ENCODE peak calls at places on chromosome 7, in nine cellular contexts. X is HepG2, M is IMR-90, P is Caco-2, Y is mesendoderm, K is transverse colon, U is heart right ventricle, C is adipocyte, V is stomach. T is an unnamed sample. For H3K4me1 and H3K27me3, the result is how much of the 10 kb centered on the place peaks cover.

GRCh38 chr7:68783671-68784070 is 814.6 kb upstream of the AUTS2 start:
- DNase-seq in X (no peak), M (peak), P (no peak), Y (peak), K (no peak), U (no peak), C (no peak), V (no peak), T (no peak)

GRCh38 chr7:74407958-74408357 is 45.7 kb upstream of the GTF2IRD1 start:
- DNase-seq in X (no peak), M (no peak), P (no peak), Y (no peak), K (no peak), U (no peak), C (no peak), V (no peak), T (no peak)

GRCh38 chr7:150947761-150948680 is 30.1 kb downstream of the KCNH2 start:
- DNase-seq in X (no peak), M (no peak), P (no peak), Y (peak), K (no peak), U (no peak), C (no peak), V (no peak), T (no peak)

GRCh38 chr7:7830122-7830878 is 111.9 kb upstream of the RPA3 start:
- DNase-seq in X (peak), M (no peak), P (no peak), Y (peak), K (no peak), U (no peak), C (no peak), V (peak), T (no peak)

GRCh38 chr7:121572615-121573014 is 176.5 kb upstream of the FAM3C start:
- DNase-seq in X (no peak), M (no peak), P (no peak), Y (no peak), K (no peak), U (no peak), C (no peak), V (no peak), T (no peak)

GRCh38 chr7:107659666-107660065 is 962 bp upstream of the SLC26A4 start:
- DNase-seq in X (no peak), M (peak), P (no peak), Y (peak), K (no peak), U (no peak), C (peak), V (no peak), T (no peak)

GRCh38 chr7:75991531-75992082 is 2.8 kb downstream of the TMEM120A start:
- DNase-seq in X (no peak), M (no peak), P (no peak), Y (no peak), K (no peak), U (no peak), C (no peak), V (no peak), T (no peak)

GRCh38 chr7:82384779-82385178 is 58.8 kb downstream of the CACNA2D1 start:
- DNase-seq in X (no peak), M (no peak), P (no peak), Y (no peak), K (no peak), U (no peak), C (no peak), V (no peak), T (no peak)

GRCh38 chr7:5469375-5470166 is 45.9 kb upstream of the TNRC18 start:
- DNase-seq in X (no peak), M (no peak), P (no peak), Y (no peak), K (no peak), U (no peak), C (no peak), V (no peak), T (no peak)

GRCh38 chr7:105589221-105590077 is 8.2 kb upstream of the EFCAB10 start:
- DNase-seq in X (peak), M (peak), P (peak), Y (peak), K (peak), U (peak), C (peak), V (peak), T (peak)

GRCh38 chr7:47633134-47633533 is 51.2 kb upstream of the TNS3 start:
- DNase-seq in X (no peak), M (no peak), P (no peak), Y (no peak), K (no peak), U (no peak), C (no peak), V (no peak), T (no peak)

GRCh38 chr7:20280475-20281351 is 50.0 kb upstream of the ITGB8 start:
- DNase-seq in X (no peak), M (peak), P (no peak), Y (no peak), K (no peak), U (no peak), C (peak), V (no peak), T (peak)

GRCh38 chr7:36546331-36546730 is 156.7 kb downstream of the ANLN start:
- DNase-seq in X (no peak), M (no peak), P (no peak), Y (no peak), K (no peak), U (no peak), C (no peak), V (no peak), T (no peak)

GRCh38 chr7:94133460-94133859 is 129.3 kb upstream of the BET1 start:
- DNase-seq in X (no peak), M (no peak), P (no peak), Y (peak), K (no peak), U (no peak), C (no peak), V (no peak), T (no peak)

GRCh38 chr7:16189026-16189715 is 232.2 kb downstream of the CRPPA start:
- DNase-seq in X (no peak), M (peak), P (no peak), Y (no peak), K (no peak), U (no peak), C (peak), V (no peak), T (no peak)

GRCh38 chr7:17408245-17408903 is 109.9 kb downstream of the AHR start:
- DNase-seq in X (peak), M (peak), P (peak), Y (no peak), K (peak), U (peak), C (peak), V (peak), T (peak)

GRCh38 chr7:4733936-4734528 is 41.4 kb upstream of the AP5Z1 start:
- DNase-seq in X (no peak), M (no peak), P (no peak), Y (no peak), K (no peak), U (no peak), C (no peak), V (no peak), T (no peak)

GRCh38 chr7:158508802-158509385 is 78.7 kb downstream of the PTPRN2 start:
- DNase-seq in X (no peak), M (no peak), P (no peak), Y (no peak), K (no peak), U (no peak), C (no peak), V (no peak), T (no peak)

GRCh38 chr7:32785365-32785764 is 106.2 kb downstream of the KBTBD2 start:
- DNase-seq in X (no peak), M (no peak), P (no peak), Y (no peak), K (no peak), U (peak), C (no peak), V (no peak), T (no peak)

GRCh38 chr7:82678716-82679115 is 235.1 kb upstream of the CACNA2D1 start:
- DNase-seq in X (no peak), M (no peak), P (no peak), Y (peak), K (no peak), U (no peak), C (no peak), V (no peak), T (no peak)

GRCh38 chr7:55546826-55547225 is 25.5 kb downstream of the VOPP1 start:
- DNase-seq in X (peak), M (peak), P (no peak), Y (no peak), K (peak), U (peak), C (peak), V (peak), T (peak)

GRCh38 chr7:151080522-151081169 is at the start of gene FASTK:
- DNase-seq in X (peak), M (peak), P (peak), Y (peak), K (peak), U (peak), C (peak), V (peak), T (peak)

GRCh38 chr7:123647106-123647730 is 8.4 kb upstream of the LMOD2 start:
- DNase-seq in X (no peak), M (no peak), P (no peak), Y (no peak), K (no peak), U (no peak), C (no peak), V (no peak), T (no peak)

GRCh38 chr7:127586346-127586745 is 950 bp upstream of the GCC1 start:
- DNase-seq in X (no peak), M (no peak), P (no peak), Y (peak), K (no peak), U (no peak), C (no peak), V (no peak), T (no peak)
- H3K4me1 ChIP-seq in X (half or more), M (under half), P (under half), Y (under half), K (under half), U (under half), C (half or more), V (under half), T (under half)

DNA sequence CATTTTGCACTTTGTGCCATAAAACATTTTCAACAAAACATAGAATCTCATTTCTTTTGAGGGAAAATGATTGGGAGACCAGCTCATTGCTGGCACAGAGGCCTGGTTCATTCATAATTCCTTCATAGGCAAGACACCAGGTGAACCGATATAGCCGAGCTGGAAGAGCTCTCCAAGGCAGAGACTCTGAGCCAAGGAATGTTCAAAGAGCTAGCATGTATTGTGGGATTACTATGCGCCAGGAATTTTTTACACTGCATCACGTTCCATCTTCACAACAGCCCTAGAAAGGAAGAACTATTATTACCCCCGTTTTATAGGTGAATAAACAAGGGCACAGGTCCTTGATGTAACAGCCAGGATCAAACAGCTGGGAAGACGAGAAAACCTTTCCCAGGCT is 2.1 kb upstream of the IL6 start:
- DNase-seq in X (no peak), M (no peak), P (no peak), Y (no peak), K (no peak), U (no peak), C (no peak), V (no peak), T (no peak)
- H3K27me3 ChIP-seq in X (under half), M (under half), P (under half), Y (under half), K (under half), U (under half), C (under half), V (under half), T (under half)

GRCh38 chr7:77544523-77544922 is 7.4 kb downstream of the PTPN12 start:
- DNase-seq in X (no peak), M (peak), P (no peak), Y (no peak), K (no peak), U (no peak), C (no peak), V (no peak), T (no peak)
- H3K4me1 ChIP-seq in X (half or more), M (under half), P (under half), Y (under half), K (under half), U (half or more), C (half or more), V (under half), T (under half)

GRCh38 chr7:133646493-133647154 is 393.7 kb downstream of the EXOC4 start:
- DNase-seq in X (no peak), M (no peak), P (no peak), Y (no peak), K (no peak), U (no peak), C (no peak), V (no peak), T (no peak)
- H3K27me3 ChIP-seq in X (under half), M (under half), P (under half), Y (under half), K (under half), U (under half), C (under half), V (under half), T (under half)

DNA sequence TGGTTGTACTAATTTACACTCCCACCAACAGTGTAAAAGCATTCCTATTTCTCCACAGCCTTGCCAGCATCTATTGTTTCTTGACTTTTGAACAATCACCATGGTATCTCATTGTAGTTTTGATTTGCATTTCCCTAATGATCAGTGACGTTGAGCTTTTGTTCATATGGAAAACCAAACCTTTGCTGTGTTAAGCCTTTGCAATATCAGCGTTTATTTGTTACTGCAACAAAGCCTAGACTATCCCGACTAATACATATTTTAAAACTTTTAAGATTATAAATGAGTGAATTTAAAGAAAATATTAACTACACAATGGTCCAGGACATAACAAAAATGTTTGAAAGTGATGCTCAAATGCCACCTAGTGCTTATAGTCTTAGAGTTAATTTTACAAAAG is 26.6 kb downstream of the TRIL start:
- DNase-seq in X (no peak), M (no peak), P (no peak), Y (no peak), K (no peak), U (no peak), C (no peak), V (no peak), T (no peak)
- H3K4me1 ChIP-seq in X (under half), M (under half), P (under half), Y (under half), K (under half), U (under half), C (under half), V (under half), T (under half)

T was measured in SJSA1.